ENCODE peak calls at places on chromosomes 16 and 17, in nine cellular contexts. T is amygdala; O is stimulated activated CD4-positive, alpha-beta T cell treated with anti-CD3 and anti-CD28 coated beads, TNF-alpha, amount 100 ng/mL, for 48 hours; G is kidney glomerular epithelial cell; K is nucleus accumbens; F is CD8-positive, alpha-beta memory T cell; M is left cardiac atrium; L is T47D; D is effector CD4-positive, alpha-beta T cell. W is an unnamed sample.

GRCh38 chr16:88703486-88704309 is 2.5 kb downstream of the RNF166 start:
- DNase-seq in T (peak), O (peak), G (no peak), K (no peak), F (peak), M (no peak), L (no peak), D (peak), W (peak)

GRCh38 chr16:68416057-68417046 is 32.0 kb downstream of the SMPD3 start:
- DNase-seq in T (no peak), O (no peak), G (no peak), K (no peak), F (no peak), M (no peak), L (peak), D (no peak), W (no peak)

GRCh38 chr16:88963583-88963982 is 13.4 kb downstream of the CBFA2T3 start:
- DNase-seq in T (no peak), O (no peak), G (no peak), K (no peak), F (no peak), M (no peak), L (no peak), D (no peak), W (no peak)

GRCh38 chr17:16072031-16072430 is 72.4 kb downstream of the TTC19 start:
- DNase-seq in T (no peak), O (no peak), G (no peak), K (no peak), F (no peak), M (no peak), L (no peak), D (no peak), W (no peak)

GRCh38 chr17:29726721-29727252 is 104.1 kb upstream of the CORO6 start:
- DNase-seq in T (no peak), O (no peak), G (peak), K (no peak), F (peak), M (no peak), L (no peak), D (peak), W (no peak)

GRCh38 chr17:57086069-57086930 is 1.3 kb downstream of the AKAP1 start:
- DNase-seq in T (no peak), O (peak), G (peak), K (no peak), F (peak), M (no peak), L (peak), D (peak), W (no peak)

GRCh38 chr16:90019543-90020259 is 445 bp upstream of the DBNDD1 start:
- DNase-seq in T (no peak), O (no peak), G (peak), K (no peak), F (peak), M (no peak), L (peak), D (peak), W (no peak)

GRCh38 chr16:50193594-50193993 is 40.5 kb downstream of the TENT4B start:
- DNase-seq in T (no peak), O (no peak), G (no peak), K (no peak), F (no peak), M (no peak), L (no peak), D (no peak), W (no peak)

GRCh38 chr16:29808219-29808900 is 2.0 kb downstream of the MAZ start:
- DNase-seq in T (no peak), O (no peak), G (no peak), K (no peak), F (no peak), M (no peak), L (no peak), D (no peak), W (no peak)

GRCh38 chr16:21937387-21937829 is 15.8 kb upstream of the UQCRC2 start:
- DNase-seq in T (no peak), O (no peak), G (no peak), K (no peak), F (no peak), M (no peak), L (no peak), D (no peak), W (no peak)

GRCh38 chr16:50861451-50861850 is 119.6 kb downstream of the CYLD start:
- DNase-seq in T (no peak), O (no peak), G (no peak), K (no peak), F (no peak), M (no peak), L (no peak), D (no peak), W (no peak)

GRCh38 chr16:28597692-28598261 is 927 bp upstream of the SULT1A2 start:
- DNase-seq in T (no peak), O (no peak), G (no peak), K (no peak), F (no peak), M (no peak), L (peak), D (no peak), W (no peak)

GRCh38 chr17:20141201-20141999 is 132.2 kb downstream of the SPECC1 start:
- DNase-seq in T (no peak), O (no peak), G (no peak), K (no peak), F (no peak), M (no peak), L (no peak), D (no peak), W (no peak)